ENCODE peak calls at places on chromosomes 2 and 18, in four cellular contexts. R is left lung; X is nucleus accumbens; H is stimulated activated CD4-positive, alpha-beta T cell treated with anti-CD3 and anti-CD28 coated beads, Interleukin-4, amount 100 ng/mL, for 1 hour. E is an unnamed sample.
A peak's percentile ranks its signal among the peaks of the same experiment; 100 is the strongest.

GRCh38 chr18:46641917-46642316 is 15.1 kb downstream of the LOXHD1 start:
- DNase-seq in R (no peak), X (no peak), H (no peak), E (no peak)

GRCh38 chr2:219542931-219543595 is 546 bp downstream of the CHPF start:
- DNase-seq in R (no peak), X (peak; percentile 43), H (no peak), E (peak; percentile 47)

GRCh38 chr18:32455346-32455745 is 15.3 kb downstream of the GAREM1 start:
- DNase-seq in R (no peak), X (no peak), H (no peak), E (no peak)

GRCh38 chr2:112920923-112921532 is 10.1 kb downstream of the IL37 start:
- DNase-seq in R (no peak), X (no peak), H (no peak), E (no peak)

GRCh38 chr2:205967391-205968075 is 118.4 kb downstream of the INO80D start:
- DNase-seq in R (no peak), X (no peak), H (no peak), E (no peak)

GRCh38 chr2:101330253-101330921 is 21.9 kb upstream of the RNF149 start:
- DNase-seq in R (peak; percentile 62), X (peak; percentile 42), H (peak; percentile 57), E (peak; percentile 42)

GRCh38 chr2:28134262-28134812 is 243.8 kb downstream of the BABAM2 start:
- DNase-seq in R (peak; percentile 66), X (no peak), H (no peak), E (no peak)

GRCh38 chr2:179234658-179235240 is 29.9 kb downstream of the SESTD1 start:
- DNase-seq in R (no peak), X (no peak), H (no peak), E (no peak)

GRCh38 chr2:52416340-52416739 is 1351.3 kb upstream of the CHAC2 start:
- DNase-seq in R (no peak), X (no peak), H (no peak), E (no peak)

GRCh38 chr2:54658548-54659207 is 64.8 kb upstream of the EML6 start:
- DNase-seq in R (no peak), X (no peak), H (no peak), E (no peak)

GRCh38 chr2:70039366-70039765 is 47.9 kb upstream of the PCBP1 start:
- DNase-seq in R (no peak), X (no peak), H (no peak), E (no peak)

E was measured in caudate nucleus.